ENCODE peak calls at places on chromosomes 12 and 14, in nine cellular contexts. Y is OCI-LY7, A is Peyer's patch, R is heart right ventricle, H is PC-3, O is body of pancreas, J is tibial artery, D is uterus, B is upper lobe of right lung. E is an unnamed sample.
A peak's percentile ranks its signal among the peaks of the same experiment; 100 is the strongest.

GRCh38 chr12:5648692-5649338 is 216.9 kb downstream of the NTF3 start:
- DNase-seq in Y (peak; percentile 44), R (peak; percentile 16), O (no peak), B (no peak), D (no peak), A (no peak), H (peak; percentile 29), J (no peak), E (no peak)

GRCh38 chr12:80707830-80708534 is 548 bp downstream of the MYF6 start:
- DNase-seq in H (no peak), R (no peak), O (no peak), A (no peak), J (no peak), D (no peak), Y (no peak), B (no peak), E (peak; percentile 27)

GRCh38 chr12:108190529-108190928 is 61.4 kb downstream of the WSCD2 start:
- DNase-seq in D (peak; percentile 51), Y (no peak), A (no peak), B (no peak), H (no peak), J (no peak), R (peak; percentile 31), O (no peak), E (no peak)

GRCh38 chr12:13347241-13348043 is 150.9 kb downstream of the EMP1 start:
- DNase-seq in B (no peak), Y (no peak), H (peak; percentile 54), R (no peak), J (no peak), A (no peak), O (no peak), D (no peak), E (no peak)

GRCh38 chr14:76862546-76863282 is 36.5 kb downstream of the LRRC74A start:
- DNase-seq in Y (no peak), H (no peak), B (no peak), R (no peak), A (no peak), D (no peak), O (no peak), J (no peak), E (no peak)

GRCh38 chr14:32367501-32367900 is 38.4 kb downstream of the AKAP6 start:
- DNase-seq in A (no peak), J (no peak), Y (no peak), B (no peak), R (no peak), D (no peak), O (no peak), H (peak; percentile 32), E (no peak)

GRCh38 chr14:71701990-71702389 is 230.2 kb upstream of the RGS6 start:
- DNase-seq in J (no peak), Y (no peak), B (no peak), R (no peak), D (no peak), A (no peak), O (no peak), H (peak; percentile 62), E (no peak)

GRCh38 chr12:94648578-94648977 is 1.8 kb downstream of the TMCC3 start:
- DNase-seq in D (no peak), A (no peak), H (peak; percentile 83), B (no peak), J (no peak), R (no peak), O (no peak), Y (no peak), E (no peak)

GRCh38 chr12:84805474-84805858 is 107.1 kb downstream of the SLC6A15 start:
- DNase-seq in J (no peak), O (no peak), D (no peak), Y (no peak), R (no peak), A (no peak), B (no peak), H (no peak), E (no peak)

GRCh38 chr14:26984318-26985177 is 386.7 kb upstream of the NOVA1 start:
- DNase-seq in D (peak; percentile 72), O (peak; percentile 78), J (peak; percentile 67), Y (peak; percentile 34), R (peak; percentile 63), H (peak; percentile 78), A (peak; percentile 75), B (no peak), E (no peak)

GRCh38 chr12:14774944-14775651 is 28.2 kb downstream of the WBP11 start:
- DNase-seq in A (peak; percentile 68), H (peak; percentile 37), Y (peak; percentile 49), R (peak; percentile 46), D (peak; percentile 70), B (peak; percentile 81), J (peak; percentile 77), O (peak; percentile 51), E (peak; percentile 61)

DNA sequence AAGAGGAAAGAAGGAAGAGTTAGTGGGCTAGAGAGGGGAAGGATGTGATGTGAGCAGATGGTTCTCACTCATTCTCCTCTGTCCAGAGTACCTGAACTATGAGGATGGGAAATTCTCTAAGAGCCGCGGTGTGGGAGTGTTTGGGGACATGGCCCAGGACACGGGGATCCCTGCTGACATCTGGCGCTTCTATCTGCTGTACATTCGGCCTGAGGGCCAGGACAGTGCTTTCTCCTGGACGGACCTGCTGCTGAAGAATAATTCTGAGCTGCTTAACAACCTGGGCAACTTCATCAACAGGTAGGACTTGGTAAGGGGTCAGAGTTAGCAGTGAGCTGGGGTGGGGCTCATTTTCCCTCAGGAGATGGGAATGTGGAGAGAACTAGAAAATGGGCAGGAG is 7.6 kb downstream of the DDIT3 start:
- DNase-seq in J (no peak), A (no peak), R (no peak), D (no peak), O (no peak), Y (no peak), B (no peak), H (no peak), E (no peak)
- H3K36me3 ChIP-seq in J (peaks cover 98% of the 10 kb centered on the region), A (no peaks in the 10 kb centered on the region), R (no peaks in the 10 kb centered on the region), D (no peaks in the 10 kb centered on the region), O (peaks cover 26% of the 10 kb centered on the region), Y (peaks cover 89% of the 10 kb centered on the region), B (peaks cover 89% of the 10 kb centered on the region), H (peaks cover 62% of the 10 kb centered on the region), E (peaks cover 91% of the 10 kb centered on the region)

GRCh38 chr14:31239673-31240072 is 32.1 kb upstream of the HECTD1 start:
- DNase-seq in J (no peak), Y (no peak), D (no peak), O (no peak), R (no peak), H (no peak), B (peak; percentile 90), A (no peak), E (no peak)

GRCh38 chr14:31243860-31244259 is 36.3 kb upstream of the HECTD1 start:
- DNase-seq in D (no peak), H (peak; percentile 96), R (no peak), O (no peak), B (no peak), Y (no peak), J (no peak), A (peak; percentile 80), E (no peak)

GRCh38 chr14:31244626-31245025 is 37.0 kb upstream of the HECTD1 start:
- DNase-seq in O (no peak), J (no peak), D (no peak), A (no peak), Y (no peak), R (no peak), H (no peak), B (no peak), E (no peak)

DNA sequence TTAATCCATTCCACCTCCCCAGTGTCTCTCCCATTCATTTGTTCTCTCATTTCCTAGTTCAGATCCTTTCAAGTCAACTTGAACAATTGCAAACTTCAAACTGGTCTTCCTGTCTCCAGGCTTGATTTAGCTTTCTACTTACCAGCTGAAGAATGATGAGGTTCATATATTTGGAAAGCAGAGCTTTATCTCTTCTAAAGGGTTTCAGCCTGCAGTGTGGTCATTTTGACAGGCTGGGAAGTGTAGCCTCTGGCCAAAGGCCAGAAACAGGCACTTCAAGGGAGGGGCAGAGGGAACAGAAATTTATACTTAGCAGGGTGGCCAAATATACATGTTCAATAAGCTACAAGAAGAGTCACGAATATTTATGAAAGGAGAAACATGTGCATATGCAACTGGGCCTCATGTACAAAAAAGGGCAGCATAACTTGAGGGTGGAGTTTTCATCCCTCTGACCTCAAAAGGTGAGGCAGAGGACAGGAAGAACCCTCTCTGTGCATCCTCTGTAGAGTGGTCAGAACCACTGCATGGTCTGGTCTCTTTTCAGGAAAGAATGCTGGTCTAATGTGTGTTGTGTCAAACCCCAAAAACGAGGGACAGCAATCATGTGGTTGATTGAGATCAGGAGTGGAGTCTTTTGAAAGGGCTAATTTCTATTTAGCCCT is 34.0 kb upstream of the HECTD1 start:
- DNase-seq in B (no peak), Y (no peak), A (no peak), R (no peak), H (no peak), O (no peak), J (no peak), D (no peak), E (no peak)
- H3K27ac ChIP-seq in B (peak overlapping the region; percentile 55), Y (no peak overlapping the region), A (no peak overlapping the region), R (no peak overlapping the region), H (no peak overlapping the region), O (no peak overlapping the region), J (peak overlapping the region; percentile 28), D (no peak overlapping the region), E (no peak overlapping the region)

GRCh38 chr14:88588081-88588480 is 25.2 kb downstream of the ZC3H14 start:
- DNase-seq in H (no peak), D (no peak), O (peak; percentile 23), R (no peak), A (no peak), J (no peak), Y (no peak), B (no peak), E (no peak)

GRCh38 chr14:88597038-88597437 is 34.2 kb downstream of the ZC3H14 start:
- DNase-seq in H (no peak), D (no peak), A (no peak), O (no peak), Y (no peak), J (no peak), B (no peak), R (no peak), E (no peak)

GRCh38 chr14:88590173-88590572 is 27.3 kb downstream of the ZC3H14 start:
- DNase-seq in D (no peak), H (no peak), Y (no peak), B (no peak), R (no peak), J (no peak), O (no peak), A (no peak), E (no peak)

GRCh38 chr14:88597601-88598000 is 34.8 kb downstream of the ZC3H14 start:
- DNase-seq in O (no peak), B (no peak), R (no peak), A (no peak), D (no peak), Y (no peak), H (no peak), J (no peak), E (no peak)

DNA sequence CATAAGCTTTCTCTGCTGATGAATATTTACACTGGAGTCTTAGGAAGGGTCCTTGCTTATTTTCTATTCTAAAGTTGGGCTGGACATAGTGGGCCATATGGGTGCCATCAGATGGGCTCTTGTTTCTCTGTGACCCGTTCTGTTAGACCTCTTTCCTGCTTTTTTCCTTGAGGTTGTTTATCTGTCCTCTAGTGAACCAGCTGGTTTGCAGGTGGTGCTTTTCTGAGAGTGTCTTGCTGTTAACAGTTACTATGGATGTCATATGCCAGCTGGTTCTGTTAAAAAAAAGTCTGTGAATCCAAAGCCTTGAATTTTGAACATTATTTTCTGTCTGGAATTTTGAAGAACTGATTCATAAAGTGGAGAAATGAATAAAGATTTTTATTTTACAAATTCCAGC is 29.2 kb downstream of the ZC3H14 start:
- DNase-seq in B (no peak), J (no peak), D (no peak), O (peak; percentile 87), Y (no peak), A (no peak), R (no peak), H (no peak), E (no peak)
- H3K36me3 ChIP-seq in B (peaks cover 87% of the 10 kb centered on the region), J (peaks cover 73% of the 10 kb centered on the region), D (no peaks in the 10 kb centered on the region), O (no peaks in the 10 kb centered on the region), Y (peaks cover 76% of the 10 kb centered on the region), A (no peaks in the 10 kb centered on the region), R (no peaks in the 10 kb centered on the region), H (peaks cover 44% of the 10 kb centered on the region), E (peaks cover 96% of the 10 kb centered on the region)

GRCh38 chr12:66279127-66279712 is 23.1 kb upstream of the HELB start:
- DNase-seq in H (peak; percentile 41), R (no peak), D (no peak), A (no peak), O (peak; percentile 13), Y (no peak), J (no peak), B (no peak), E (no peak)
- H3K27ac ChIP-seq in H (no peak overlapping the region), R (no peak overlapping the region), D (no peak overlapping the region), A (no peak overlapping the region), O (no peak overlapping the region), Y (no peak overlapping the region), J (no peak overlapping the region), B (no peak overlapping the region), E (no peak overlapping the region)

E was measured in psoas muscle.